ENCODE peak calls at places on chromosomes 6 and 20, in ten cellular contexts. U is HEK293T; Q is cerebellar cortex; D is iPS DF 19.7; I is putamen; F is stimulated activated CD4-positive, alpha-beta T cell treated with anti-CD3 and anti-CD28 coated beads, TNF-alpha, amount 100 ng/mL, for 24 hours; M is AG09309; K is NCI-H1694 treated with DMSO at 0.1 percent for 48 hours; B is posterior cingulate gyrus; V is islet precursor cell. Z is an unnamed sample.

GRCh38 chr6:79604583-79605037 is 26.5 kb upstream of the SH3BGRL2 start:
- DNase-seq in U (no peak), Q (no peak), D (no peak), I (no peak), F (no peak), M (no peak), K (no peak), B (no peak), V (peak; percentile 59), Z (no peak)

GRCh38 chr20:15817351-15817750 is 755.9 kb downstream of the KIF16B start:
- DNase-seq in U (no peak), Q (no peak), D (no peak), I (no peak), F (no peak), M (no peak), K (no peak), B (no peak), V (no peak), Z (no peak)

GRCh38 chr6:43465978-43466377 is 10.6 kb upstream of the DLK2 start:
- DNase-seq in U (no peak), Q (no peak), D (no peak), I (no peak), F (no peak), M (no peak), K (no peak), B (no peak), V (no peak), Z (no peak)

GRCh38 chr6:121086876-121087275 is 247.4 kb downstream of the TBC1D32 start:
- DNase-seq in U (no peak), Q (no peak), D (no peak), I (no peak), F (no peak), M (no peak), K (no peak), B (no peak), V (no peak), Z (no peak)

GRCh38 chr6:165514621-165515020 is 148.4 kb downstream of the PDE10A start:
- DNase-seq in U (no peak), Q (no peak), D (no peak), I (no peak), F (no peak), M (no peak), K (no peak), B (no peak), V (no peak), Z (no peak)

GRCh38 chr20:55584307-55584706 is 421.0 kb downstream of the CBLN4 start:
- DNase-seq in U (no peak), Q (no peak), D (no peak), I (no peak), F (no peak), M (no peak), K (no peak), B (no peak), V (no peak), Z (no peak)

GRCh38 chr20:46401478-46401860 is 4.9 kb downstream of the ELMO2 start:
- DNase-seq in U (no peak), Q (no peak), D (no peak), I (no peak), F (no peak), M (no peak), K (no peak), B (no peak), V (no peak), Z (no peak)

GRCh38 chr6:50185006-50185405 is 135.3 kb upstream of the DEFB112 start:
- DNase-seq in U (peak; percentile 28), Q (peak; percentile 4), D (no peak), I (peak; percentile 10), F (no peak), M (no peak), K (no peak), B (no peak), V (peak; percentile 55), Z (no peak)

GRCh38 chr6:47188588-47189021 is 121.1 kb downstream of the TNFRSF21 start:
- DNase-seq in U (no peak), Q (no peak), D (no peak), I (no peak), F (no peak), M (no peak), K (no peak), B (no peak), V (peak; percentile 96), Z (no peak)

GRCh38 chr6:105596284-105596755 is 193.4 kb upstream of the PREP start:
- DNase-seq in U (no peak), Q (no peak), D (no peak), I (no peak), F (no peak), M (peak; percentile 98), K (no peak), B (no peak), V (peak; percentile 59), Z (peak; percentile 88)

GRCh38 chr6:30447237-30447636 is 42.1 kb upstream of the HLA-E start:
- DNase-seq in U (peak; percentile 76), Q (peak; percentile 26), D (peak; percentile 80), I (no peak), F (no peak), M (no peak), K (no peak), B (no peak), V (peak; percentile 87), Z (no peak)

GRCh38 chr20:63702751-63703470 is 4.9 kb downstream of the ARFRP1 start:
- DNase-seq in U (peak; percentile 2), Q (no peak), D (no peak), I (no peak), F (no peak), M (no peak), K (no peak), B (no peak), V (no peak), Z (no peak)